ENCODE peak calls at places on chromosomes 12 and 14, in nine cellular contexts. F, O, S, Z, C, D, U, W and M are unnamed samples.

GRCh38 chr14:97053941-97054340 is 256.8 kb downstream of the VRK1 start:
- DNase-seq in F (no peak), O (no peak), S (no peak), Z (no peak), C (no peak), D (no peak), U (no peak), W (no peak), M (no peak)

GRCh38 chr12:56522486-56523193 is 1.0 kb downstream of the RBMS2 start:
- DNase-seq in F (no peak), O (no peak), S (no peak), Z (no peak), C (no peak), D (no peak), U (no peak), W (peak), M (no peak)

GRCh38 chr12:29131539-29131938 is 17.5 kb upstream of the FAR2 start:
- DNase-seq in F (no peak), O (no peak), S (no peak), Z (no peak), C (no peak), D (no peak), U (no peak), W (peak), M (no peak)

GRCh38 chr14:35786856-35787255 is 22.2 kb downstream of the RALGAPA1 start:
- DNase-seq in F (no peak), O (no peak), S (no peak), Z (no peak), C (no peak), D (no peak), U (no peak), W (no peak), M (peak)

GRCh38 chr14:25516838-25517237 is 466.9 kb upstream of the STXBP6 start:
- DNase-seq in F (peak), O (no peak), S (no peak), Z (no peak), C (no peak), D (no peak), U (no peak), W (no peak), M (no peak)

GRCh38 chr14:52268191-52269061 is 928 bp downstream of the PTGDR start:
- DNase-seq in F (peak), O (no peak), S (no peak), Z (no peak), C (peak), D (no peak), U (no peak), W (no peak), M (peak)

GRCh38 chr14:104387000-104387384 is 192.6 kb upstream of the C14orf180 start:
- DNase-seq in F (no peak), O (no peak), S (peak), Z (no peak), C (no peak), D (no peak), U (no peak), W (no peak), M (no peak)

GRCh38 chr12:130497991-130498390 is 160.3 kb downstream of the PIWIL1 start:
- DNase-seq in F (no peak), O (no peak), S (peak), Z (no peak), C (no peak), D (no peak), U (no peak), W (no peak), M (no peak)

GRCh38 chr12:92551853-92552397 is 150.9 kb upstream of the PLEKHG7 start:
- DNase-seq in F (no peak), O (no peak), S (no peak), Z (no peak), C (peak), D (no peak), U (no peak), W (peak), M (peak)

GRCh38 chr14:104442611-104443390 is 136.8 kb upstream of the C14orf180 start:
- DNase-seq in F (no peak), O (no peak), S (peak), Z (no peak), C (no peak), D (no peak), U (no peak), W (no peak), M (no peak)

GRCh38 chr14:102085503-102085902 is 1.3 kb downstream of the HSP90AA1 start:
- DNase-seq in F (no peak), O (no peak), S (peak), Z (no peak), C (no peak), D (no peak), U (no peak), W (no peak), M (no peak)

GRCh38 chr14:30211326-30211725 is 283.7 kb upstream of the PRKD1 start:
- DNase-seq in F (no peak), O (no peak), S (no peak), Z (no peak), C (no peak), D (no peak), U (no peak), W (peak), M (no peak)

GRCh38 chr14:72771561-72771960 is 122.3 kb downstream of the DPF3 start:
- DNase-seq in F (no peak), O (no peak), S (no peak), Z (no peak), C (no peak), D (no peak), U (no peak), W (no peak), M (no peak)